ENCODE peak calls at places on chromosomes 11 and 22, in ten cellular contexts. O is fibroblast of lung, K is thoracic aorta, H is heart left ventricle, T is right atrium auricular region, Y is A549, D is dorsolateral prefrontal cortex, F is mucosa of descending colon, R is uterus, Q is astrocyte of the cerebellum. M is an unnamed sample.

GRCh38 chr11:124740277-124740882 is 638 bp downstream of the NRGN start:
- DNase-seq in O (no peak), F (peak), R (no peak), Y (peak), H (peak), D (no peak), K (no peak), T (no peak), Q (no peak), M (no peak)

GRCh38 chr11:126898802-126899201 is 101.8 kb downstream of the KIRREL3 start:
- DNase-seq in F (no peak), O (no peak), T (no peak), R (no peak), Q (no peak), Y (no peak), D (no peak), H (no peak), K (no peak), M (no peak)

GRCh38 chr22:35124674-35125219 is 58.8 kb downstream of the ISX start:
- DNase-seq in Q (no peak), K (no peak), O (no peak), D (no peak), R (no peak), Y (no peak), H (no peak), T (no peak), F (no peak), M (no peak)

GRCh38 chr11:64234840-64235379 is 526 bp downstream of the VEGFB start:
- DNase-seq in F (peak), R (peak), T (no peak), O (no peak), Q (no peak), D (no peak), K (no peak), Y (no peak), H (peak), M (no peak)

GRCh38 chr11:111105566-111105965 is 140.0 kb upstream of the POU2AF2 start:
- DNase-seq in Y (no peak), F (no peak), O (no peak), T (no peak), K (no peak), H (no peak), D (no peak), Q (no peak), R (no peak), M (peak)

GRCh38 chr11:110471315-110471714 is 41.6 kb downstream of the FDX1 start:
- DNase-seq in H (no peak), O (peak), T (no peak), Y (no peak), R (no peak), Q (no peak), K (no peak), F (no peak), D (no peak), M (no peak)

GRCh38 chr11:101974255-101974654 is 57.9 kb upstream of the ANGPTL5 start:
- DNase-seq in H (no peak), F (no peak), Q (no peak), Y (peak), T (no peak), K (no peak), D (no peak), O (peak), R (no peak), M (peak)

GRCh38 chr11:116331381-116331780 is 441.4 kb downstream of the BUD13 start:
- DNase-seq in K (no peak), D (no peak), F (no peak), H (no peak), Y (no peak), O (no peak), T (peak), R (no peak), Q (no peak), M (no peak)

GRCh38 chr11:123561046-123561781 is 93.2 kb downstream of the SCN3B start:
- DNase-seq in T (no peak), F (no peak), O (no peak), D (peak), Y (no peak), R (peak), K (no peak), Q (no peak), H (peak), M (no peak)

GRCh38 chr11:45174963-45175362 is 28.5 kb downstream of the PRDM11 start:
- DNase-seq in T (no peak), R (no peak), K (no peak), Y (no peak), H (no peak), D (no peak), O (no peak), Q (no peak), F (no peak), M (no peak)

GRCh38 chr11:110984147-110984546 is 261.4 kb upstream of the POU2AF2 start:
- DNase-seq in Q (peak), K (no peak), T (no peak), D (no peak), H (no peak), F (no peak), O (peak), R (no peak), Y (no peak), M (no peak)

GRCh38 chr11:128506999-128507591 is 80.3 kb downstream of the ETS1 start:
- DNase-seq in Y (peak), T (peak), O (peak), K (peak), Q (peak), F (peak), R (peak), D (peak), H (peak), M (peak)

GRCh38 chr11:128888034-128888985 is 2.8 kb upstream of the KCNJ5 start:
- DNase-seq in H (no peak), Q (no peak), T (no peak), R (no peak), Y (no peak), D (no peak), O (no peak), F (no peak), K (no peak), M (no peak)

GRCh38 chr11:122882809-122883681 is 486 bp downstream of the JHY start:
- DNase-seq in Q (no peak), T (no peak), Y (peak), O (no peak), F (peak), D (no peak), R (peak), K (no peak), H (peak), M (no peak)

GRCh38 chr11:12508151-12508740 is 130.9 kb downstream of the PARVA start:
- DNase-seq in F (no peak), Q (peak), K (no peak), T (no peak), R (peak), D (no peak), O (peak), H (no peak), Y (no peak), M (peak)

GRCh38 chr11:114847599-114847998 is 169.3 kb downstream of the NXPE2 start:
- DNase-seq in Y (no peak), O (no peak), R (no peak), Q (no peak), T (no peak), H (no peak), F (no peak), D (no peak), K (no peak), M (no peak)

GRCh38 chr11:86043765-86044534 is 24.9 kb downstream of the PICALM start:
- DNase-seq in K (no peak), D (no peak), T (no peak), Y (no peak), F (no peak), O (no peak), H (no peak), Q (no peak), R (no peak), M (no peak)

GRCh38 chr11:36945384-36945783 is 347.3 kb upstream of the RAG2 start:
- DNase-seq in H (no peak), R (no peak), T (no peak), K (no peak), D (no peak), Y (peak), F (no peak), Q (no peak), O (peak), M (no peak)
- TF ChIP-seq CTCF in H (peak), R (no peak), T (no peak), K (no peak), D (peak), Y (peak), F (no peak), Q (peak), O (no peak), M (peak)

GRCh38 chr22:19175026-19175601 is 3.4 kb downstream of the SLC25A1 start:
- DNase-seq in O (no peak), F (no peak), H (no peak), Y (no peak), K (no peak), D (no peak), R (no peak), Q (no peak), T (no peak), M (no peak)
- H3K4me3 ChIP-seq in O (no peak), F (no peak), H (no peak), Y (no peak), K (no peak), D (no peak), R (no peak), Q (no peak), T (no peak), M (no peak)

GRCh38 chr22:50206599-50206998 is 5.8 kb downstream of the SELENOO start:
- DNase-seq in F (no peak), Y (peak), Q (no peak), K (no peak), D (no peak), H (peak), T (peak), O (peak), R (no peak), M (no peak)
- TF ChIP-seq CTCF in F (no peak), Y (peak), Q (peak), K (no peak), D (no peak), H (peak), T (no peak), O (peak), R (no peak), M (peak)

GRCh38 chr11:34243620-34244493 is 114.0 kb downstream of the ABTB2 start:
- DNase-seq in T (no peak), H (peak), O (peak), R (no peak), D (no peak), K (no peak), Q (peak), Y (peak), F (peak), M (no peak)
- H3K4me3 ChIP-seq in T (no peak), H (no peak), O (no peak), R (no peak), D (no peak), K (no peak), Q (no peak), Y (no peak), F (no peak), M (no peak)

DNA sequence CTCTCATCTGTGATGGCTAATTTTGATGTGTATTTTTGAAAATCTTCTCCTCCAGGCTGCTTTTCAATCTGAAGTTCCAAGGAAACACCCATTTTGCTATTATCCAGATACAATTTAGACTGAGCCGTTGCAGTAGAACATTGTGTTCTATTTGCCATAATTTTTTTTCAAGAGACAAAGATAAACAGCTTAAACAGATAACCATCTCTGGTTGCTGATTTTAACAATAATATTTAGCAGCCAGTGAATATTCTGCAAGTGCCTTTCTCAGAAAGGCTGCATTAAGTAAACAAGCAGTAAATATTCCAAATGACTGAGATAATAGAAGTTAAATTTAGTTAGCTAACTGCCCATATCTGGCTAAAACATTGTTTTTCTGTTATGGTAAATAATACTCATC is 206.8 kb downstream of the SBF2 start:
- DNase-seq in T (no peak), Y (no peak), O (no peak), Q (no peak), H (no peak), D (no peak), F (no peak), K (no peak), R (no peak), M (no peak)
- TF ChIP-seq CTCF in T (no peak), Y (no peak), O (no peak), Q (no peak), H (no peak), D (no peak), F (no peak), K (no peak), R (no peak), M (no peak)

GRCh38 chr11:112770487-112770886 is 190.7 kb upstream of the NCAM1 start:
- DNase-seq in K (no peak), F (no peak), R (no peak), H (no peak), Q (no peak), D (peak), T (no peak), Y (no peak), O (no peak), M (no peak)
- H3K4me3 ChIP-seq in K (no peak), F (no peak), R (no peak), H (no peak), Q (no peak), D (no peak), T (no peak), Y (no peak), O (no peak), M (no peak)

GRCh38 chr11:1869427-1870325 is 16.8 kb downstream of the LSP1 start:
- DNase-seq in T (no peak), K (no peak), O (no peak), D (no peak), Y (peak), F (peak), H (peak), R (peak), Q (no peak), M (no peak)
- TF ChIP-seq CTCF in T (no peak), K (no peak), O (no peak), D (no peak), Y (peak), F (no peak), H (no peak), R (peak), Q (peak), M (peak)

DNA sequence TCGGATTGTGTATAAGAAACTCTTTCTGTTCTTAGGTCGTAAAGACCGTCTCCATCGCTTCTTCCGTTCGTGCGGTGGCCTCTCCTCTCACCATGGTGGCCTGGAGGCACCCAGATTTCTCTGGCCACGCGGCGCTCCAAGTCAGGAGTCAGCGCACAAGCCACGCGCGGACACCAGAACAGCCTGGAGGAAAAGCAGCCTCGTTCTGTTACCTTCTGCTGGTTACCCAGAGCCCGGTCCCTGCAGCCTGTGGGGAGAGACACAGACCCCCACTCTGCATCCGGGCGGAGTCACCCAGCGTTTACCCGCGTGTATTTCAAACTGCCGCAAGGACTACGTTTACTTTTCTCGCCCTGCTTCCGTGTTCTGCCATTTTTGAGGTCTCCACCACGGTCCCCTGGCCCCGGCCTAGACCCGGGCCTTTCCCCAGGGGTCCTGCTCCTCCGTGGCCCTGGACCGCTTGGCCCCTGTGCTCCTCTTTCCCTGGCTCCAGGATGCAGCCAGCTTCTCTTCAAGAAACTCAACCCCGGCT is 776.1 kb downstream of the BRD1 start:
- DNase-seq in H (no peak), T (no peak), K (no peak), O (no peak), F (no peak), Q (no peak), D (peak), R (no peak), Y (no peak), M (no peak)
- H3K4me3 ChIP-seq in H (peak), T (peak), K (peak), O (peak), F (no peak), Q (no peak), D (no peak), R (no peak), Y (no peak), M (no peak)

DNA sequence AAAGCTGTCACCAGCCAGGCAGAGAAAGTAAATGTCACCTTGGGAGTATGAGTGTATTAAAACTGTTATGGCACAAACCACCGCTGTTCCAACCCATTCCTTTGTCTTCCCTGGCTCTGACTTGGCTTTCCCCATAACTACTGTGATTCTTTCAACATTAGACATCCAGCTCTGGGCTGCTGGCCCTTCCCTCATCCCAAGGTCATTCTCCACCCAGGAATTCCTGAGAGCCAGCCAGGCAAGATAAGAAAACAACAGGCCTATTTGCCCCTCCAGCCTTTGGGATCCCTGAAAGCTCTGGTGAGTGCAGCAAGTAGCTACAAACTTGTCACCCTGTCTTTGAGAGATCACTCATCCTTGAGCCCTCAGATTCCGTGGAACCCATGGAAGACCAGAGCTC is 174.4 kb downstream of the RRAS2 start:
- DNase-seq in F (no peak), R (no peak), D (no peak), T (peak), H (no peak), K (no peak), Y (no peak), Q (no peak), O (no peak), M (no peak)
- TF ChIP-seq CTCF in F (no peak), R (no peak), D (no peak), T (no peak), H (no peak), K (no peak), Y (no peak), Q (no peak), O (no peak), M (no peak)